ENCODE peak calls at places on chromosomes 6 and 20, in nine cellular contexts. One of them, this sample, is unnamed.

GRCh38 chr20:49957487-49957938 is 21.3 kb downstream of the RNF114 start:
- DNase-seq in A549: no peak
- DNase-seq in transverse colon: no peak
- DNase-seq in stomach: no peak
- DNase-seq in HepG2: peak
- DNase-seq in thyroid gland: no peak
- DNase-seq in uterus: no peak
- DNase-seq in IMR-90: no peak
- DNase-seq in tibial nerve: no peak
- DNase-seq in this sample: peak

GRCh38 chr6:8170245-8170644 is 67.9 kb upstream of the EEF1E1 start:
- DNase-seq in HepG2: no peak
- DNase-seq in thyroid gland: no peak
- DNase-seq in transverse colon: no peak
- DNase-seq in IMR-90: no peak
- DNase-seq in stomach: no peak
- DNase-seq in uterus: no peak
- DNase-seq in tibial nerve: no peak
- DNase-seq in A549: no peak
- DNase-seq in this sample: no peak

GRCh38 chr20:24863356-24863755 is 85.7 kb upstream of the CST7 start:
- DNase-seq in stomach: no peak
- DNase-seq in thyroid gland: no peak
- DNase-seq in transverse colon: no peak
- DNase-seq in A549: no peak
- DNase-seq in uterus: no peak
- DNase-seq in HepG2: no peak
- DNase-seq in IMR-90: peak
- DNase-seq in tibial nerve: no peak
- DNase-seq in this sample: no peak

GRCh38 chr6:45421700-45422540 is 44.2 kb upstream of the SUPT3H start:
- DNase-seq in stomach: peak
- DNase-seq in tibial nerve: peak
- DNase-seq in thyroid gland: peak
- DNase-seq in A549: peak
- DNase-seq in HepG2: peak
- DNase-seq in transverse colon: peak
- DNase-seq in uterus: peak
- DNase-seq in IMR-90: peak
- DNase-seq in this sample: peak

GRCh38 chr20:62202083-62202395 is 18.0 kb downstream of the HRH3 start:
- DNase-seq in uterus: no peak
- DNase-seq in transverse colon: no peak
- DNase-seq in IMR-90: peak
- DNase-seq in A549: no peak
- DNase-seq in thyroid gland: no peak
- DNase-seq in stomach: no peak
- DNase-seq in HepG2: no peak
- DNase-seq in tibial nerve: no peak
- DNase-seq in this sample: peak

GRCh38 chr20:54543369-54543768 is 68.0 kb downstream of the DOK5 start:
- DNase-seq in stomach: no peak
- DNase-seq in uterus: no peak
- DNase-seq in tibial nerve: no peak
- DNase-seq in transverse colon: no peak
- DNase-seq in thyroid gland: no peak
- DNase-seq in A549: no peak
- DNase-seq in IMR-90: no peak
- DNase-seq in HepG2: no peak
- DNase-seq in this sample: no peak

GRCh38 chr6:4351857-4352669 is 216.7 kb upstream of the ECI2 start:
- DNase-seq in IMR-90: peak
- DNase-seq in thyroid gland: peak
- DNase-seq in A549: peak
- DNase-seq in tibial nerve: peak
- DNase-seq in transverse colon: peak
- DNase-seq in HepG2: no peak
- DNase-seq in uterus: peak
- DNase-seq in stomach: peak
- DNase-seq in this sample: no peak

GRCh38 chr20:49447946-49448809 is 34.3 kb downstream of the KCNB1 start:
- DNase-seq in transverse colon: no peak
- DNase-seq in thyroid gland: no peak
- DNase-seq in HepG2: no peak
- DNase-seq in stomach: no peak
- DNase-seq in tibial nerve: peak
- DNase-seq in uterus: peak
- DNase-seq in IMR-90: no peak
- DNase-seq in A549: no peak
- DNase-seq in this sample: no peak

GRCh38 chr6:63802606-63803206 is 167.1 kb downstream of the PHF3 start:
- DNase-seq in thyroid gland: no peak
- DNase-seq in tibial nerve: no peak
- DNase-seq in A549: no peak
- DNase-seq in IMR-90: peak
- DNase-seq in transverse colon: no peak
- DNase-seq in HepG2: peak
- DNase-seq in stomach: no peak
- DNase-seq in uterus: no peak
- DNase-seq in this sample: no peak

GRCh38 chr6:89596484-89596883 is 42.1 kb downstream of the LYRM2 start:
- DNase-seq in A549: no peak
- DNase-seq in stomach: no peak
- DNase-seq in uterus: no peak
- DNase-seq in thyroid gland: no peak
- DNase-seq in HepG2: no peak
- DNase-seq in transverse colon: no peak
- DNase-seq in IMR-90: no peak
- DNase-seq in tibial nerve: no peak
- DNase-seq in this sample: no peak

GRCh38 chr6:41733707-41734665 is 1.4 kb downstream of the TFEB start:
- DNase-seq in tibial nerve: peak
- DNase-seq in IMR-90: peak
- DNase-seq in transverse colon: peak
- DNase-seq in A549: peak
- DNase-seq in stomach: peak
- DNase-seq in thyroid gland: peak
- DNase-seq in HepG2: peak
- DNase-seq in uterus: peak
- DNase-seq in this sample: peak

GRCh38 chr6:13703496-13703895 is 8.1 kb downstream of the RANBP9 start:
- DNase-seq in transverse colon: no peak
- DNase-seq in tibial nerve: no peak
- DNase-seq in thyroid gland: no peak
- DNase-seq in A549: no peak
- DNase-seq in stomach: no peak
- DNase-seq in uterus: no peak
- DNase-seq in IMR-90: no peak
- DNase-seq in HepG2: no peak
- DNase-seq in this sample: no peak

GRCh38 chr20:62831854-62832211 is 15.0 kb downstream of the COL9A3 start:
- DNase-seq in stomach: no peak
- DNase-seq in A549: no peak
- DNase-seq in tibial nerve: no peak
- DNase-seq in thyroid gland: no peak
- DNase-seq in uterus: no peak
- DNase-seq in IMR-90: no peak
- DNase-seq in transverse colon: no peak
- DNase-seq in HepG2: peak
- DNase-seq in this sample: peak

GRCh38 chr6:29602564-29603361 is 17.8 kb downstream of the OR2H2 start:
- DNase-seq in uterus: no peak
- DNase-seq in IMR-90: peak
- DNase-seq in transverse colon: no peak
- DNase-seq in stomach: no peak
- DNase-seq in tibial nerve: no peak
- DNase-seq in A549: peak
- DNase-seq in HepG2: peak
- DNase-seq in thyroid gland: no peak
- DNase-seq in this sample: no peak

GRCh38 chr6:138107078-138107751 is at the start of gene PERP:
- DNase-seq in transverse colon: peak
- DNase-seq in IMR-90: peak
- DNase-seq in thyroid gland: peak
- DNase-seq in uterus: peak
- DNase-seq in tibial nerve: peak
- DNase-seq in stomach: peak
- DNase-seq in HepG2: peak
- DNase-seq in A549: peak
- DNase-seq in this sample: peak

GRCh38 chr6:166556336-166556735 is 30.1 kb downstream of the RAMACL start:
- DNase-seq in IMR-90: peak
- DNase-seq in transverse colon: no peak
- DNase-seq in HepG2: no peak
- DNase-seq in A549: no peak
- DNase-seq in stomach: no peak
- DNase-seq in uterus: no peak
- DNase-seq in thyroid gland: no peak
- DNase-seq in tibial nerve: no peak
- DNase-seq in this sample: no peak

GRCh38 chr6:166558156-166559025 is 28.1 kb downstream of the RAMACL start:
- DNase-seq in tibial nerve: no peak
- DNase-seq in A549: no peak
- DNase-seq in transverse colon: no peak
- DNase-seq in stomach: no peak
- DNase-seq in uterus: no peak
- DNase-seq in IMR-90: no peak
- DNase-seq in HepG2: no peak
- DNase-seq in thyroid gland: no peak
- DNase-seq in this sample: peak

GRCh38 chr6:166559211-166559610 is 27.3 kb downstream of the RAMACL start:
- DNase-seq in uterus: no peak
- DNase-seq in tibial nerve: no peak
- DNase-seq in stomach: no peak
- DNase-seq in HepG2: no peak
- DNase-seq in A549: no peak
- DNase-seq in transverse colon: no peak
- DNase-seq in IMR-90: no peak
- DNase-seq in thyroid gland: no peak
- DNase-seq in this sample: no peak

GRCh38 chr6:166555066-166555465 is 31.4 kb downstream of the RAMACL start:
- DNase-seq in stomach: no peak
- DNase-seq in uterus: no peak
- DNase-seq in transverse colon: no peak
- DNase-seq in HepG2: no peak
- DNase-seq in thyroid gland: no peak
- DNase-seq in A549: no peak
- DNase-seq in IMR-90: no peak
- DNase-seq in tibial nerve: no peak
- DNase-seq in this sample: peak

GRCh38 chr6:166556871-166557322 is 29.6 kb downstream of the RAMACL start:
- DNase-seq in uterus: peak
- DNase-seq in tibial nerve: peak
- DNase-seq in transverse colon: peak
- DNase-seq in A549: peak
- DNase-seq in thyroid gland: peak
- DNase-seq in IMR-90: peak
- DNase-seq in HepG2: no peak
- DNase-seq in stomach: peak
- DNase-seq in this sample: peak
- TF ChIP-seq CTCF in uterus: no peak
- TF ChIP-seq CTCF in tibial nerve: no peak
- TF ChIP-seq CTCF in transverse colon: no peak
- TF ChIP-seq CTCF in A549: no peak
- TF ChIP-seq CTCF in thyroid gland: no peak
- TF ChIP-seq CTCF in IMR-90: no peak
- TF ChIP-seq CTCF in HepG2: no peak
- TF ChIP-seq CTCF in stomach: no peak
- TF ChIP-seq CTCF in this sample: no peak

GRCh38 chr6:157380779-157381561 is at the start of gene ZDHHC14:
- DNase-seq in HepG2: peak
- DNase-seq in A549: peak
- DNase-seq in uterus: peak
- DNase-seq in tibial nerve: peak
- DNase-seq in thyroid gland: peak
- DNase-seq in IMR-90: peak
- DNase-seq in transverse colon: peak
- DNase-seq in stomach: peak
- DNase-seq in this sample: peak
- TF ChIP-seq POLR2A in HepG2: peak
- TF ChIP-seq POLR2A in A549: peak
- TF ChIP-seq POLR2A in uterus: peak
- TF ChIP-seq POLR2A in tibial nerve: peak
- TF ChIP-seq POLR2A in thyroid gland: peak
- TF ChIP-seq POLR2A in IMR-90: no peak
- TF ChIP-seq POLR2A in transverse colon: peak
- TF ChIP-seq POLR2A in stomach: no peak
- TF ChIP-seq POLR2A in this sample: no peak

DNA sequence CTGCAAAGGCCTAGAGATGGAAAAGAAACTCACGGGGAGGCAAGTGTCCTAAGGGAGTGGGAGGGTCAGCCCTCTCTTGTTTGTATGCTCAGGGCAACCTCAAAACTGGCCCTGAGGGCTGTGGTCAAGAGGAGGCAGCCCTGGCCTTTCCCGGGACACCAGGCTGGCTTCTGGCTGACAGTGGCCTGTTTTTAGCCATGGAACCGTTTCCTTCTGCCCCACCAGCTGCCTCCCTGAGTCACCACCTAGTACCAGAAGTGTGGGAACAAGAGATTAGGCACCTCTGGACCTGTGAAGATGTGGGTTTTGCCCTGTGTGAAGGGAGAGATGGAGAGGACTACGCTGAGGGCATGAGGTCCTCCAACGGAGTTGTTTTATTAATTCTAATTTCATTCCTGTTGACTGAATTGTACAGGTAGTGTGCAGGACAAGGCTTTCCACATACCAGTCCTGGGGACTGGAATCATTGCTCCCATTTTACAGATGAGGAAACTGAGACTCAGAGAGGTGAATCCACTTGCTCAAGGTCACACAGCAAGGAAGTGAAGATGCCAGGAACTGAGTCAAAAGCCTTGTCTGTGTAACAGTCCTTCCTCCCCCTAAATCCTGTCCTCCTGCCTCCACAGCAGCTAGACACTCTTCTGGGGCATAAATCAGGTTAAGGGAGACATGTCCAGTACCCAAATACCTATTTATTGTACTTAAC is 5.5 kb downstream of the FOXS1 start:
- DNase-seq in A549: no peak
- DNase-seq in IMR-90: no peak
- DNase-seq in thyroid gland: no peak
- DNase-seq in stomach: no peak
- DNase-seq in uterus: no peak
- DNase-seq in tibial nerve: no peak
- DNase-seq in transverse colon: no peak
- DNase-seq in HepG2: no peak
- DNase-seq in this sample: no peak
- H3K27ac ChIP-seq in A549: peak
- H3K27ac ChIP-seq in IMR-90: no peak
- H3K27ac ChIP-seq in thyroid gland: no peak
- H3K27ac ChIP-seq in stomach: no peak
- H3K27ac ChIP-seq in uterus: no peak
- H3K27ac ChIP-seq in tibial nerve: no peak
- H3K27ac ChIP-seq in transverse colon: no peak
- H3K27ac ChIP-seq in HepG2: no peak
- H3K27ac ChIP-seq in this sample: no peak

DNA sequence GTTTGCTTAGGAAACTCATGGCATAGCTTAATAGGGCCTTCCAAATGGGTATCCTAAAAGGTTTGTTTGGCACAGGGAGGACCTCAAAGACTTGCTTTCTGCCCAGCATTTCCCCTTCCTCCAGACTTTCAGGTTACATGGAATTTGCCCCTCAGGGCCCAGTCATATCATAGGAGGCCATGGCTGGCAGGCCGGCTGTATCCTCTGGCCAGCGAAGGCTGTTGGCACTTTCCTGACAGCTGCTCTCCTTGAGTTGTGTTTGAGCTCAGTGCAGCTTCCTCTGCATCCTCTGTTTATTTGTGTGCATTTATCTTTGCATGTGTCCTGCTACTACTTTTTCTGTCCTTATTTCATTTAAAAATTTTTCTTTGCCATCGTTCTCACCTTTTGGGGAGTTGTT is 90.9 kb downstream of the ANKS1A start:
- DNase-seq in transverse colon: no peak
- DNase-seq in IMR-90: no peak
- DNase-seq in thyroid gland: no peak
- DNase-seq in tibial nerve: no peak
- DNase-seq in stomach: no peak
- DNase-seq in A549: no peak
- DNase-seq in HepG2: no peak
- DNase-seq in uterus: no peak
- DNase-seq in this sample: no peak
- TF ChIP-seq CTCF in transverse colon: no peak
- TF ChIP-seq CTCF in IMR-90: no peak
- TF ChIP-seq CTCF in thyroid gland: no peak
- TF ChIP-seq CTCF in tibial nerve: no peak
- TF ChIP-seq CTCF in stomach: no peak
- TF ChIP-seq CTCF in A549: no peak
- TF ChIP-seq CTCF in HepG2: no peak
- TF ChIP-seq CTCF in uterus: no peak
- TF ChIP-seq CTCF in this sample: no peak

This sample was measured in spleen.